ENCODE peak calls at places on chromosomes 12 and 14, in nine cellular contexts. One of them, this sample, is unnamed.

GRCh38 chr12:85016423-85016822 is 19.7 kb downstream of the TSPAN19 start:
- DNase-seq in heart right ventricle: no peak
- DNase-seq in mucosa of descending colon: no peak
- DNase-seq in osteocyte: no peak
- DNase-seq in endodermal cell: no peak
- DNase-seq in body of pancreas: no peak
- DNase-seq in PC-3: peak
- DNase-seq in endothelial cell: no peak
- DNase-seq in tibial nerve: peak
- DNase-seq in this sample: peak

GRCh38 chr14:60758875-60759274 is 24.3 kb downstream of the MNAT1 start:
- DNase-seq in mucosa of descending colon: no peak
- DNase-seq in body of pancreas: no peak
- DNase-seq in osteocyte: no peak
- DNase-seq in endothelial cell: no peak
- DNase-seq in heart right ventricle: no peak
- DNase-seq in PC-3: no peak
- DNase-seq in endodermal cell: no peak
- DNase-seq in tibial nerve: no peak
- DNase-seq in this sample: no peak

GRCh38 chr12:128961957-128962356 is 108.7 kb downstream of the GLT1D1 start:
- DNase-seq in body of pancreas: no peak
- DNase-seq in heart right ventricle: no peak
- DNase-seq in osteocyte: no peak
- DNase-seq in endodermal cell: no peak
- DNase-seq in PC-3: no peak
- DNase-seq in tibial nerve: no peak
- DNase-seq in mucosa of descending colon: no peak
- DNase-seq in endothelial cell: no peak
- DNase-seq in this sample: no peak

GRCh38 chr14:68177728-68178127 is 358.1 kb downstream of the RAD51B start:
- DNase-seq in osteocyte: no peak
- DNase-seq in tibial nerve: no peak
- DNase-seq in heart right ventricle: no peak
- DNase-seq in body of pancreas: peak
- DNase-seq in mucosa of descending colon: no peak
- DNase-seq in endothelial cell: no peak
- DNase-seq in PC-3: peak
- DNase-seq in endodermal cell: no peak
- DNase-seq in this sample: no peak

GRCh38 chr12:1204581-1205121 is 213.6 kb downstream of the ERC1 start:
- DNase-seq in endothelial cell: no peak
- DNase-seq in tibial nerve: no peak
- DNase-seq in mucosa of descending colon: no peak
- DNase-seq in osteocyte: no peak
- DNase-seq in body of pancreas: no peak
- DNase-seq in endodermal cell: no peak
- DNase-seq in PC-3: no peak
- DNase-seq in heart right ventricle: no peak
- DNase-seq in this sample: no peak

GRCh38 chr14:63896278-63896720 is 43.5 kb downstream of the SYNE2 start:
- DNase-seq in heart right ventricle: peak
- DNase-seq in mucosa of descending colon: no peak
- DNase-seq in body of pancreas: peak
- DNase-seq in PC-3: peak
- DNase-seq in endothelial cell: no peak
- DNase-seq in endodermal cell: no peak
- DNase-seq in tibial nerve: peak
- DNase-seq in osteocyte: no peak
- DNase-seq in this sample: peak

GRCh38 chr12:116196226-116196625 is 81.3 kb downstream of the MED13L start:
- DNase-seq in osteocyte: no peak
- DNase-seq in heart right ventricle: no peak
- DNase-seq in PC-3: no peak
- DNase-seq in endothelial cell: no peak
- DNase-seq in body of pancreas: no peak
- DNase-seq in tibial nerve: no peak
- DNase-seq in mucosa of descending colon: no peak
- DNase-seq in endodermal cell: no peak
- DNase-seq in this sample: no peak

GRCh38 chr12:41944241-41944640 is 200.4 kb downstream of the GXYLT1 start:
- DNase-seq in PC-3: no peak
- DNase-seq in tibial nerve: no peak
- DNase-seq in heart right ventricle: no peak
- DNase-seq in endodermal cell: no peak
- DNase-seq in body of pancreas: no peak
- DNase-seq in mucosa of descending colon: no peak
- DNase-seq in endothelial cell: no peak
- DNase-seq in osteocyte: no peak
- DNase-seq in this sample: no peak

GRCh38 chr14:50607181-50607580 is 47.2 kb downstream of the ATL1 start:
- DNase-seq in osteocyte: no peak
- DNase-seq in mucosa of descending colon: no peak
- DNase-seq in PC-3: no peak
- DNase-seq in endothelial cell: no peak
- DNase-seq in endodermal cell: no peak
- DNase-seq in tibial nerve: no peak
- DNase-seq in heart right ventricle: no peak
- DNase-seq in body of pancreas: no peak
- DNase-seq in this sample: no peak

GRCh38 chr12:13347241-13348043 is 150.9 kb downstream of the EMP1 start:
- DNase-seq in endothelial cell: no peak
- DNase-seq in heart right ventricle: no peak
- DNase-seq in osteocyte: no peak
- DNase-seq in tibial nerve: peak
- DNase-seq in PC-3: peak
- DNase-seq in body of pancreas: no peak
- DNase-seq in mucosa of descending colon: no peak
- DNase-seq in endodermal cell: no peak
- DNase-seq in this sample: peak

GRCh38 chr12:12717586-12718381 is 616 bp downstream of the CDKN1B start:
- DNase-seq in mucosa of descending colon: peak
- DNase-seq in heart right ventricle: peak
- DNase-seq in body of pancreas: peak
- DNase-seq in osteocyte: no peak
- DNase-seq in tibial nerve: peak
- DNase-seq in endothelial cell: peak
- DNase-seq in endodermal cell: peak
- DNase-seq in PC-3: peak
- DNase-seq in this sample: peak

GRCh38 chr14:76918751-76919421 is 92.7 kb downstream of the LRRC74A start:
- DNase-seq in endothelial cell: peak
- DNase-seq in body of pancreas: peak
- DNase-seq in mucosa of descending colon: peak
- DNase-seq in osteocyte: peak
- DNase-seq in tibial nerve: peak
- DNase-seq in PC-3: peak
- DNase-seq in endodermal cell: peak
- DNase-seq in heart right ventricle: peak
- DNase-seq in this sample: peak

GRCh38 chr12:104670439-104671406 is 214.0 kb downstream of the CHST11 start:
- DNase-seq in PC-3: no peak
- DNase-seq in mucosa of descending colon: no peak
- DNase-seq in endothelial cell: no peak
- DNase-seq in tibial nerve: no peak
- DNase-seq in osteocyte: no peak
- DNase-seq in body of pancreas: no peak
- DNase-seq in heart right ventricle: no peak
- DNase-seq in endodermal cell: peak
- DNase-seq in this sample: peak

GRCh38 chr12:62684586-62685295 is 218.1 kb downstream of the MON2 start:
- DNase-seq in mucosa of descending colon: peak
- DNase-seq in endodermal cell: no peak
- DNase-seq in tibial nerve: peak
- DNase-seq in body of pancreas: no peak
- DNase-seq in osteocyte: no peak
- DNase-seq in PC-3: no peak
- DNase-seq in heart right ventricle: peak
- DNase-seq in endothelial cell: no peak
- DNase-seq in this sample: no peak

GRCh38 chr14:39266589-39266870 is 32.8 kb downstream of the MIA2 start:
- DNase-seq in heart right ventricle: peak
- DNase-seq in endodermal cell: no peak
- DNase-seq in body of pancreas: peak
- DNase-seq in tibial nerve: no peak
- DNase-seq in mucosa of descending colon: peak
- DNase-seq in endothelial cell: peak
- DNase-seq in PC-3: no peak
- DNase-seq in osteocyte: peak
- DNase-seq in this sample: no peak

GRCh38 chr12:29726321-29726692 is 57.4 kb downstream of the TMTC1 start:
- DNase-seq in body of pancreas: no peak
- DNase-seq in endothelial cell: no peak
- DNase-seq in osteocyte: no peak
- DNase-seq in tibial nerve: no peak
- DNase-seq in heart right ventricle: no peak
- DNase-seq in endodermal cell: no peak
- DNase-seq in PC-3: no peak
- DNase-seq in mucosa of descending colon: no peak
- DNase-seq in this sample: peak

GRCh38 chr12:102702447-102703114 is 214.5 kb downstream of the PAH start:
- DNase-seq in heart right ventricle: no peak
- DNase-seq in endothelial cell: peak
- DNase-seq in tibial nerve: peak
- DNase-seq in endodermal cell: peak
- DNase-seq in mucosa of descending colon: peak
- DNase-seq in PC-3: peak
- DNase-seq in body of pancreas: peak
- DNase-seq in osteocyte: no peak
- DNase-seq in this sample: peak

GRCh38 chr14:64465208-64465821 is at the start of gene AKAP5:
- DNase-seq in body of pancreas: peak
- DNase-seq in tibial nerve: peak
- DNase-seq in osteocyte: peak
- DNase-seq in heart right ventricle: peak
- DNase-seq in endodermal cell: peak
- DNase-seq in mucosa of descending colon: peak
- DNase-seq in endothelial cell: peak
- DNase-seq in PC-3: peak
- DNase-seq in this sample: peak

GRCh38 chr12:113070117-113070906 is 13.8 kb downstream of the DTX1 start:
- DNase-seq in endothelial cell: no peak
- DNase-seq in heart right ventricle: peak
- DNase-seq in mucosa of descending colon: peak
- DNase-seq in tibial nerve: no peak
- DNase-seq in endodermal cell: no peak
- DNase-seq in osteocyte: no peak
- DNase-seq in PC-3: no peak
- DNase-seq in body of pancreas: no peak
- DNase-seq in this sample: no peak

GRCh38 chr12:124621296-124621660 is 53.9 kb upstream of the NCOR2 start:
- DNase-seq in heart right ventricle: peak
- DNase-seq in body of pancreas: peak
- DNase-seq in mucosa of descending colon: no peak
- DNase-seq in tibial nerve: peak
- DNase-seq in PC-3: no peak
- DNase-seq in endodermal cell: peak
- DNase-seq in endothelial cell: no peak
- DNase-seq in osteocyte: no peak
- DNase-seq in this sample: no peak

GRCh38 chr12:104566244-104566993 is 109.7 kb downstream of the CHST11 start:
- DNase-seq in tibial nerve: no peak
- DNase-seq in endodermal cell: no peak
- DNase-seq in osteocyte: no peak
- DNase-seq in heart right ventricle: no peak
- DNase-seq in mucosa of descending colon: no peak
- DNase-seq in body of pancreas: no peak
- DNase-seq in PC-3: no peak
- DNase-seq in endothelial cell: no peak
- DNase-seq in this sample: no peak

GRCh38 chr12:116044181-116044580 is 233.3 kb downstream of the MED13L start:
- DNase-seq in body of pancreas: peak
- DNase-seq in endodermal cell: no peak
- DNase-seq in endothelial cell: no peak
- DNase-seq in tibial nerve: no peak
- DNase-seq in heart right ventricle: no peak
- DNase-seq in PC-3: no peak
- DNase-seq in osteocyte: no peak
- DNase-seq in mucosa of descending colon: no peak
- DNase-seq in this sample: no peak

GRCh38 chr12:90274407-90274806 is 565.8 kb upstream of the ATP2B1 start:
- DNase-seq in osteocyte: no peak
- DNase-seq in body of pancreas: no peak
- DNase-seq in tibial nerve: no peak
- DNase-seq in mucosa of descending colon: no peak
- DNase-seq in endodermal cell: no peak
- DNase-seq in endothelial cell: no peak
- DNase-seq in heart right ventricle: no peak
- DNase-seq in PC-3: peak
- DNase-seq in this sample: no peak
- TF ChIP-seq CTCF in osteocyte: no peak
- TF ChIP-seq CTCF in body of pancreas: no peak
- TF ChIP-seq CTCF in tibial nerve: no peak
- TF ChIP-seq CTCF in mucosa of descending colon: no peak
- TF ChIP-seq CTCF in endodermal cell: peak
- TF ChIP-seq CTCF in endothelial cell: no peak
- TF ChIP-seq CTCF in heart right ventricle: peak
- TF ChIP-seq CTCF in PC-3: peak
- TF ChIP-seq CTCF in this sample: no peak

GRCh38 chr12:51419473-51420228 is 5.0 kb upstream of the SLC4A8 start:
- DNase-seq in mucosa of descending colon: no peak
- DNase-seq in osteocyte: no peak
- DNase-seq in tibial nerve: no peak
- DNase-seq in endothelial cell: no peak
- DNase-seq in endodermal cell: peak
- DNase-seq in body of pancreas: no peak
- DNase-seq in heart right ventricle: no peak
- DNase-seq in PC-3: peak
- DNase-seq in this sample: no peak
- TF ChIP-seq CTCF in mucosa of descending colon: no peak
- TF ChIP-seq CTCF in osteocyte: no peak
- TF ChIP-seq CTCF in tibial nerve: no peak
- TF ChIP-seq CTCF in endothelial cell: no peak
- TF ChIP-seq CTCF in endodermal cell: peak
- TF ChIP-seq CTCF in body of pancreas: no peak
- TF ChIP-seq CTCF in heart right ventricle: no peak
- TF ChIP-seq CTCF in PC-3: peak
- TF ChIP-seq CTCF in this sample: no peak

DNA sequence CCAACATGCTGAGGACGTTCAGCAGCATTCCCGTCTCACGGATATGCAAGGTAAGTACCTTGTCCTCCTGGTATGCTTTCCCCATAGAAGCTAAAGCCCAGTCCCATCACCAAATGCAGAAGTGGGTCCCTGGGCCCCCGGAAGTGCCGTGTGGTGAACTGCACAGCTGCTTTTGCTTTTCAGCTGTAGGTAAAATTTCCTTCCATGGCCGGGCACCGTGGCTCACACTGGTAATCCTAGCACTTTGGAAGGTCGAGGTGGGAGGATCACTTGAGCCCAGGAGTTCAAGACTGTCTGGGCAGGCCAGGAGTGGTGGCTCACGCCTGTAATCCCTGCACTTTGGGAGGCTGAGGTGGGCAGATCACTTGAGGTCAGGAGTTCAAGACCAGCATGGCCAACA is 44.1 kb downstream of the HSP90AA1 start:
- DNase-seq in osteocyte: no peak
- DNase-seq in mucosa of descending colon: no peak
- DNase-seq in body of pancreas: no peak
- DNase-seq in endothelial cell: no peak
- DNase-seq in heart right ventricle: no peak
- DNase-seq in PC-3: no peak
- DNase-seq in endodermal cell: no peak
- DNase-seq in tibial nerve: no peak
- DNase-seq in this sample: no peak
- TF ChIP-seq CTCF in osteocyte: no peak
- TF ChIP-seq CTCF in mucosa of descending colon: no peak
- TF ChIP-seq CTCF in body of pancreas: no peak
- TF ChIP-seq CTCF in endothelial cell: no peak
- TF ChIP-seq CTCF in heart right ventricle: no peak
- TF ChIP-seq CTCF in PC-3: no peak
- TF ChIP-seq CTCF in endodermal cell: no peak
- TF ChIP-seq CTCF in tibial nerve: no peak
- TF ChIP-seq CTCF in this sample: no peak

GRCh38 chr12:92041742-92042141 is 103.9 kb downstream of the BTG1 start:
- DNase-seq in tibial nerve: no peak
- DNase-seq in body of pancreas: no peak
- DNase-seq in endodermal cell: peak
- DNase-seq in PC-3: peak
- DNase-seq in heart right ventricle: no peak
- DNase-seq in mucosa of descending colon: no peak
- DNase-seq in osteocyte: no peak
- DNase-seq in endothelial cell: no peak
- DNase-seq in this sample: peak
- TF ChIP-seq CTCF in tibial nerve: no peak
- TF ChIP-seq CTCF in body of pancreas: no peak
- TF ChIP-seq CTCF in endodermal cell: peak
- TF ChIP-seq CTCF in PC-3: no peak
- TF ChIP-seq CTCF in heart right ventricle: no peak
- TF ChIP-seq CTCF in mucosa of descending colon: no peak
- TF ChIP-seq CTCF in osteocyte: no peak
- TF ChIP-seq CTCF in endothelial cell: no peak
- TF ChIP-seq CTCF in this sample: no peak

This sample was measured in MCF 10A.